ENCODE peak calls at places on chromosomes 13 and 19, in eight cellular contexts. G, L, W, A, R, K, E and U are unnamed samples.
A peak's percentile ranks its signal among the peaks of the same experiment; 100 is the strongest.

GRCh38 chr13:79246575-79246949 is 159.5 kb downstream of the RBM26 start:
- DNase-seq in E (no peak), G (no peak), W (no peak), L (no peak), K (no peak), R (no peak), A (no peak), U (no peak)

GRCh38 chr19:309206-309565 is 18.0 kb upstream of the PLPP2 start:
- DNase-seq in K (no peak), G (no peak), R (no peak), W (no peak), A (no peak), E (no peak), L (no peak), U (no peak)

GRCh38 chr13:76216729-76217128 is 580.6 kb downstream of the LMO7 start:
- DNase-seq in E (peak; percentile 16), L (no peak), G (no peak), W (peak; percentile 53), A (no peak), R (no peak), K (no peak), U (no peak)

GRCh38 chr13:83895994-83896580 is 13.8 kb upstream of the SLITRK1 start:
- DNase-seq in K (no peak), A (peak; percentile 6), R (no peak), G (peak; percentile 56), W (no peak), E (peak; percentile 55), L (no peak), U (peak; percentile 66)

GRCh38 chr13:54373211-54373610 is 1344.6 kb downstream of the OLFM4 start:
- DNase-seq in K (no peak), L (no peak), E (no peak), A (no peak), R (peak; percentile 68), W (no peak), G (no peak), U (no peak)

GRCh38 chr13:113043001-113043630 is 62.5 kb upstream of the F7 start:
- DNase-seq in E (no peak), W (no peak), R (no peak), G (no peak), L (no peak), K (no peak), A (no peak), U (no peak)

GRCh38 chr19:40231544-40232424 is 5.3 kb upstream of the CCNP start:
- DNase-seq in A (no peak), E (no peak), L (no peak), W (peak; percentile 15), G (no peak), K (no peak), R (peak; percentile 71), U (peak; percentile 36)

GRCh38 chr19:12656899-12657571 is 9.5 kb downstream of the MAN2B1 start:
- DNase-seq in A (no peak), E (no peak), K (no peak), L (no peak), G (no peak), R (peak; percentile 98), W (no peak), U (no peak)

GRCh38 chr13:49625392-49626137 is 2.7 kb upstream of the ARL11 start:
- DNase-seq in E (peak; percentile 28), W (peak; percentile 64), L (no peak), A (peak; percentile 6), G (no peak), K (peak; percentile 38), R (no peak), U (peak; percentile 30)

GRCh38 chr19:19372656-19373416 is 32.6 kb upstream of the GATAD2A start:
- DNase-seq in K (peak; percentile 69), A (peak; percentile 45), R (peak; percentile 65), L (no peak), G (peak; percentile 28), E (peak; percentile 29), W (peak; percentile 39), U (peak; percentile 65)

GRCh38 chr13:23956106-23956505 is 58.8 kb upstream of the C1QTNF9B start:
- DNase-seq in A (peak; percentile 55), W (peak; percentile 21), E (peak; percentile 67), L (no peak), G (peak; percentile 54), K (no peak), R (no peak), U (peak; percentile 59)

GRCh38 chr13:35140321-35140720 is 198.3 kb downstream of the NBEA start:
- DNase-seq in L (no peak), W (peak; percentile 60), G (no peak), K (no peak), A (peak; percentile 4), R (no peak), E (peak; percentile 62), U (peak; percentile 6)

DNA sequence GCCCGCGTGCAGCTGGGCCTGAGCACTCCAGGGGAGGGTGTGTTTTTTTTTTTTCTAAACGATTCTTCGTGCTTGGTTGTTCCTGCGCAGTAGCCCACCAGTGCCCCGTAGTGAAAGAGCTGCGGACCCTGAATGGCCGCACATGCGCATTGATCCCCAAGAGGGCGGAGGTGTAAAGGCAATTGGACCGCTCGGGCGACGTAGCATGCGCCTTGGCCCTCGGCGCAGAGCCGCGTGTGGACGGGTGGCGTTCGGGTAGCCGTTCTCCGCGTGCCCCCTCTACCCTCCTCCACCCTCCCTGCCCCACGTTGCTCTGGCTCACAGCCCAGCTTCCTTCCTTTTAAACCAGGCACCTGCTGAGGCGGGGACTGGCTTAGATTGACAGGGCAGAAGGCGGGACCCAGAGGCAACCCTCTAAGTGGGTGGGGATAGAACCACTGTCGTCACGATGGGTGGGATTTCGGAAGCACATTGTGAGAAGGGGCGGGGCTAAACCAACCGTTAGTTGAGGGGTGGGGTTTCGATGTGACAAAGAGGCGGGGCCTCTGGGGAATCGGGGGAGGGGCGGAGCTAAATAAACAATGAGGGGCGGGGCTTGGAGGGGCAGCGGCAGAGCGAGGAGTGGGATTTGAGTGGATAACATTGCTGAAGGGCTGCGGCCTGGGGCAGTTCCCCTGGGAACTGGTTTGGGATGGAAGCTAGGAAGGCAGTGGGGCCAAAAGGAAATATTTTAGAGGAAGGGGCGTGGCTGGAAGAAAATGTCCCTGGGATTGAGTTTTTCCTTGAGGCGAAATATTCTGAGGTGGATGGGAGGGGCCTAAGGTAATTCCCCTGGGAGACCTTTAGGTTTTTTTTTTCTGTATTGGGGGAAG is 543 bp upstream of the NUP62 start:
- DNase-seq in G (peak; percentile 97), R (peak; percentile 98), A (peak; percentile 97), K (peak; percentile 89), L (peak; percentile 99), W (peak; percentile 98), E (peak; percentile 97), U (peak; percentile 99)
- TF ChIP-seq CTCF in G (no peak), R (no peak), A (no peak), K (no peak), L (no peak), W (no peak), E (no peak), U (no peak)

GRCh38 chr13:95880346-95880745 is 172.9 kb downstream of the UGGT2 start:
- DNase-seq in R (no peak), E (no peak), K (no peak), G (peak; percentile 22), A (peak; percentile 18), W (no peak), L (no peak), U (peak; percentile 52)

GRCh38 chr13:95882121-95882520 is 171.1 kb downstream of the UGGT2 start:
- DNase-seq in W (no peak), G (no peak), A (no peak), E (no peak), K (no peak), L (no peak), R (no peak), U (no peak)
- H3K4me3 ChIP-seq in W (no peak overlapping the region), G (no peak overlapping the region), A (no peak overlapping the region), E (no peak overlapping the region), K (no peak overlapping the region), L (no peak overlapping the region), R (no peak overlapping the region), U (no peak overlapping the region)

GRCh38 chr13:44197791-44198770 is 175.5 kb upstream of the SERP2 start:
- DNase-seq in E (no peak), W (peak; percentile 43), L (no peak), G (peak; percentile 33), K (no peak), A (peak; percentile 17), R (no peak), U (peak; percentile 48)

GRCh38 chr13:44196186-44196751 is 177.4 kb upstream of the SERP2 start:
- DNase-seq in A (no peak), E (no peak), W (no peak), K (no peak), G (no peak), L (no peak), R (no peak), U (no peak)

GRCh38 chr13:44199627-44200207 is 173.9 kb upstream of the SERP2 start:
- DNase-seq in E (no peak), K (no peak), R (no peak), A (no peak), G (no peak), L (no peak), W (peak; percentile 66), U (no peak)

GRCh38 chr13:44193731-44194130 is 179.9 kb upstream of the SERP2 start:
- DNase-seq in K (no peak), R (no peak), A (no peak), L (no peak), G (no peak), W (no peak), E (no peak), U (no peak)

GRCh38 chr13:44198826-44199225 is 174.8 kb upstream of the SERP2 start:
- DNase-seq in G (peak; percentile 36), E (no peak), L (no peak), A (no peak), W (no peak), K (no peak), R (no peak), U (peak; percentile 19)
- TF ChIP-seq CTCF in G (no peak), E (no peak), L (no peak), A (no peak), W (no peak), K (no peak), R (no peak), U (no peak)

GRCh38 chr19:48169585-48169973 is 565 bp downstream of the LIG1 start:
- DNase-seq in E (peak; percentile 55), G (peak; percentile 60), W (peak; percentile 71), R (peak; percentile 98), A (peak; percentile 56), L (peak; percentile 86), K (peak; percentile 65), U (peak; percentile 75)

GRCh38 chr19:48170817-48171347 is 402 bp downstream of the ZSWIM9 start:
- DNase-seq in K (no peak), R (peak; percentile 37), E (no peak), G (no peak), L (no peak), A (no peak), W (no peak), U (peak; percentile 9)

GRCh38 chr19:48171584-48172170 is 1.2 kb downstream of the ZSWIM9 start:
- DNase-seq in L (no peak), K (no peak), A (no peak), R (no peak), E (no peak), W (no peak), G (no peak), U (no peak)

GRCh38 chr19:48169974-48170803 is at the start of the genes LIG1 and ZSWIM9:
- DNase-seq in R (peak; percentile 94), E (peak; percentile 92), W (peak; percentile 96), G (peak; percentile 96), A (peak; percentile 95), K (peak; percentile 86), L (peak; percentile 95), U (peak; percentile 96)

DNA sequence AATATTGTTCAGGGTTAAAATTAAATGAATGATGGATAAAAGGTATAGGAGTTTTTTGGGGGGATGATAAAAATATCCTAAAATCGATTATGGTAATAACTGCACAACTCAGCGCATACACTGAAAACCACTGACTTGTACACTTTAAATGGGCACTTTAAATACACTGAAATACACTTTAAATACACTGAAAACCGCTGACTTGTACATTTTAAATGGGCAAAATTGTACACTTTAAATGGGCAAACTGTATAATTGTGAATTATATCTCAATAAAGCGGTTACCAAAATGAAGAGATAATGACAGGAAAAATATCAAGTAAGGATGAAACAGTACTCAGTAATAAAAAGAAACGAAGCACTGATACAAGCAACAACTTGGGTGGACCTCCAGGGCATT is 1.5 kb downstream of the LIG1 start:
- DNase-seq in K (no peak), W (no peak), E (no peak), A (no peak), G (no peak), L (no peak), R (no peak), U (no peak)
- H3K4me3 ChIP-seq in K (no peak overlapping the region), W (no peak overlapping the region), E (no peak overlapping the region), A (no peak overlapping the region), G (no peak overlapping the region), L (no peak overlapping the region), R (no peak overlapping the region), U (no peak overlapping the region)